ENCODE peak calls at places on chromosome 14, in nine cellular contexts. One of them, this sample, is unnamed.
A peak's percentile ranks its signal among the peaks of the same experiment; 100 is the strongest.

GRCh38 chr14:53619625-53620324 is 336.9 kb downstream of the BMP4 start:
- DNase-seq in progenitor cell of endocrine pancreas: no peak
- DNase-seq in prostate gland: no peak
- DNase-seq in PC-9: no peak
- DNase-seq in CD4-positive, alpha-beta T cell: no peak
- DNase-seq in left ventricle myocardium inferior: no peak
- DNase-seq in PC-3: peak; percentile 44
- DNase-seq in endothelial cell: no peak
- DNase-seq in AG04450: peak; percentile 43
- DNase-seq in this sample: no peak

GRCh38 chr14:22263961-22264360 is 325.1 kb downstream of the DAD1 start:
- DNase-seq in progenitor cell of endocrine pancreas: no peak
- DNase-seq in prostate gland: no peak
- DNase-seq in PC-9: no peak
- DNase-seq in CD4-positive, alpha-beta T cell: no peak
- DNase-seq in left ventricle myocardium inferior: no peak
- DNase-seq in PC-3: peak; percentile 34
- DNase-seq in endothelial cell: no peak
- DNase-seq in AG04450: no peak
- DNase-seq in this sample: no peak

GRCh38 chr14:76022991-76023390 is 37.4 kb downstream of the IFT43 start:
- DNase-seq in progenitor cell of endocrine pancreas: no peak
- DNase-seq in prostate gland: no peak
- DNase-seq in PC-9: no peak
- DNase-seq in CD4-positive, alpha-beta T cell: no peak
- DNase-seq in left ventricle myocardium inferior: no peak
- DNase-seq in PC-3: no peak
- DNase-seq in endothelial cell: no peak
- DNase-seq in AG04450: no peak
- DNase-seq in this sample: no peak

GRCh38 chr14:71361335-71361734 is 454.1 kb downstream of the PCNX1 start:
- DNase-seq in progenitor cell of endocrine pancreas: no peak
- DNase-seq in prostate gland: no peak
- DNase-seq in PC-9: peak; percentile 4
- DNase-seq in CD4-positive, alpha-beta T cell: no peak
- DNase-seq in left ventricle myocardium inferior: no peak
- DNase-seq in PC-3: peak; percentile 70
- DNase-seq in endothelial cell: no peak
- DNase-seq in AG04450: no peak
- DNase-seq in this sample: no peak

GRCh38 chr14:54566410-54567223 is at the start of gene SAMD4A:
- DNase-seq in progenitor cell of endocrine pancreas: peak; percentile 45
- DNase-seq in prostate gland: peak; percentile 73
- DNase-seq in PC-9: peak; percentile 81
- DNase-seq in CD4-positive, alpha-beta T cell: peak; percentile 32
- DNase-seq in left ventricle myocardium inferior: peak; percentile 82
- DNase-seq in PC-3: peak; percentile 95
- DNase-seq in endothelial cell: peak; percentile 66
- DNase-seq in AG04450: peak; percentile 71
- DNase-seq in this sample: peak; percentile 28

GRCh38 chr14:55929136-55929535 is 189.1 kb upstream of the PELI2 start:
- DNase-seq in progenitor cell of endocrine pancreas: no peak
- DNase-seq in prostate gland: no peak
- DNase-seq in PC-9: no peak
- DNase-seq in CD4-positive, alpha-beta T cell: no peak
- DNase-seq in left ventricle myocardium inferior: no peak
- DNase-seq in PC-3: no peak
- DNase-seq in endothelial cell: no peak
- DNase-seq in AG04450: no peak
- DNase-seq in this sample: no peak

GRCh38 chr14:61644834-61645233 is 50.5 kb upstream of the HIF1A start:
- DNase-seq in progenitor cell of endocrine pancreas: no peak
- DNase-seq in prostate gland: no peak
- DNase-seq in PC-9: no peak
- DNase-seq in CD4-positive, alpha-beta T cell: no peak
- DNase-seq in left ventricle myocardium inferior: no peak
- DNase-seq in PC-3: peak; percentile 53
- DNase-seq in endothelial cell: no peak
- DNase-seq in AG04450: no peak
- DNase-seq in this sample: no peak

GRCh38 chr14:96055065-96055752 is 16.0 kb downstream of the C14orf132 start:
- DNase-seq in progenitor cell of endocrine pancreas: no peak
- DNase-seq in prostate gland: no peak
- DNase-seq in PC-9: no peak
- DNase-seq in CD4-positive, alpha-beta T cell: no peak
- DNase-seq in left ventricle myocardium inferior: no peak
- DNase-seq in PC-3: no peak
- DNase-seq in endothelial cell: no peak
- DNase-seq in AG04450: no peak
- DNase-seq in this sample: no peak

GRCh38 chr14:93957333-93957710 is 19.0 kb downstream of the ASB2 start:
- DNase-seq in progenitor cell of endocrine pancreas: no peak
- DNase-seq in prostate gland: no peak
- DNase-seq in PC-9: no peak
- DNase-seq in CD4-positive, alpha-beta T cell: no peak
- DNase-seq in left ventricle myocardium inferior: no peak
- DNase-seq in PC-3: no peak
- DNase-seq in endothelial cell: no peak
- DNase-seq in AG04450: no peak
- DNase-seq in this sample: no peak

GRCh38 chr14:93958567-93959238 is 17.7 kb downstream of the ASB2 start:
- DNase-seq in progenitor cell of endocrine pancreas: no peak
- DNase-seq in prostate gland: no peak
- DNase-seq in PC-9: no peak
- DNase-seq in CD4-positive, alpha-beta T cell: no peak
- DNase-seq in left ventricle myocardium inferior: no peak
- DNase-seq in PC-3: no peak
- DNase-seq in endothelial cell: no peak
- DNase-seq in AG04450: no peak
- DNase-seq in this sample: no peak

GRCh38 chr14:93956514-93957332 is 19.6 kb downstream of the ASB2 start:
- DNase-seq in progenitor cell of endocrine pancreas: no peak
- DNase-seq in prostate gland: no peak
- DNase-seq in PC-9: no peak
- DNase-seq in CD4-positive, alpha-beta T cell: no peak
- DNase-seq in left ventricle myocardium inferior: no peak
- DNase-seq in PC-3: no peak
- DNase-seq in endothelial cell: no peak
- DNase-seq in AG04450: no peak
- DNase-seq in this sample: no peak

GRCh38 chr14:93959239-93960107 is 16.9 kb downstream of the ASB2 start:
- DNase-seq in progenitor cell of endocrine pancreas: no peak
- DNase-seq in prostate gland: no peak
- DNase-seq in PC-9: peak; percentile 80
- DNase-seq in CD4-positive, alpha-beta T cell: peak; percentile 85
- DNase-seq in left ventricle myocardium inferior: no peak
- DNase-seq in PC-3: peak; percentile 95
- DNase-seq in endothelial cell: peak; percentile 28
- DNase-seq in AG04450: peak; percentile 73
- DNase-seq in this sample: peak; percentile 86

GRCh38 chr14:93957751-93958566 is 18.4 kb downstream of the ASB2 start:
- DNase-seq in progenitor cell of endocrine pancreas: no peak
- DNase-seq in prostate gland: no peak
- DNase-seq in PC-9: no peak
- DNase-seq in CD4-positive, alpha-beta T cell: no peak
- DNase-seq in left ventricle myocardium inferior: no peak
- DNase-seq in PC-3: no peak
- DNase-seq in endothelial cell: no peak
- DNase-seq in AG04450: no peak
- DNase-seq in this sample: peak; percentile 36
- TF ChIP-seq CTCF in progenitor cell of endocrine pancreas: no peak
- TF ChIP-seq CTCF in prostate gland: no peak
- TF ChIP-seq CTCF in PC-9: no peak
- TF ChIP-seq CTCF in CD4-positive, alpha-beta T cell: no peak
- TF ChIP-seq CTCF in left ventricle myocardium inferior: no peak
- TF ChIP-seq CTCF in PC-3: no peak
- TF ChIP-seq CTCF in endothelial cell: no peak
- TF ChIP-seq CTCF in AG04450: no peak
- TF ChIP-seq CTCF in this sample: no peak

GRCh38 chr14:106850913-106851825 is 1324.8 kb downstream of the TMEM121 start:
- DNase-seq in progenitor cell of endocrine pancreas: no peak
- DNase-seq in prostate gland: no peak
- DNase-seq in PC-9: no peak
- DNase-seq in CD4-positive, alpha-beta T cell: no peak
- DNase-seq in left ventricle myocardium inferior: no peak
- DNase-seq in PC-3: no peak
- DNase-seq in endothelial cell: no peak
- DNase-seq in AG04450: no peak
- DNase-seq in this sample: no peak

GRCh38 chr14:106844608-106845285 is 1318.4 kb downstream of the TMEM121 start:
- DNase-seq in progenitor cell of endocrine pancreas: no peak
- DNase-seq in prostate gland: peak; percentile 46
- DNase-seq in PC-9: peak; percentile 43
- DNase-seq in CD4-positive, alpha-beta T cell: peak; percentile 47
- DNase-seq in left ventricle myocardium inferior: peak; percentile 75
- DNase-seq in PC-3: peak; percentile 51
- DNase-seq in endothelial cell: no peak
- DNase-seq in AG04450: no peak
- DNase-seq in this sample: peak; percentile 62

GRCh38 chr14:106845286-106846087 is 1319.1 kb downstream of the TMEM121 start:
- DNase-seq in progenitor cell of endocrine pancreas: no peak
- DNase-seq in prostate gland: peak; percentile 60
- DNase-seq in PC-9: peak; percentile 46
- DNase-seq in CD4-positive, alpha-beta T cell: no peak
- DNase-seq in left ventricle myocardium inferior: no peak
- DNase-seq in PC-3: peak; percentile 69
- DNase-seq in endothelial cell: no peak
- DNase-seq in AG04450: no peak
- DNase-seq in this sample: peak; percentile 32

GRCh38 chr14:106846218-106846617 is 1319.8 kb downstream of the TMEM121 start:
- DNase-seq in progenitor cell of endocrine pancreas: no peak
- DNase-seq in prostate gland: no peak
- DNase-seq in PC-9: no peak
- DNase-seq in CD4-positive, alpha-beta T cell: no peak
- DNase-seq in left ventricle myocardium inferior: no peak
- DNase-seq in PC-3: no peak
- DNase-seq in endothelial cell: no peak
- DNase-seq in AG04450: no peak
- DNase-seq in this sample: no peak

DNA sequence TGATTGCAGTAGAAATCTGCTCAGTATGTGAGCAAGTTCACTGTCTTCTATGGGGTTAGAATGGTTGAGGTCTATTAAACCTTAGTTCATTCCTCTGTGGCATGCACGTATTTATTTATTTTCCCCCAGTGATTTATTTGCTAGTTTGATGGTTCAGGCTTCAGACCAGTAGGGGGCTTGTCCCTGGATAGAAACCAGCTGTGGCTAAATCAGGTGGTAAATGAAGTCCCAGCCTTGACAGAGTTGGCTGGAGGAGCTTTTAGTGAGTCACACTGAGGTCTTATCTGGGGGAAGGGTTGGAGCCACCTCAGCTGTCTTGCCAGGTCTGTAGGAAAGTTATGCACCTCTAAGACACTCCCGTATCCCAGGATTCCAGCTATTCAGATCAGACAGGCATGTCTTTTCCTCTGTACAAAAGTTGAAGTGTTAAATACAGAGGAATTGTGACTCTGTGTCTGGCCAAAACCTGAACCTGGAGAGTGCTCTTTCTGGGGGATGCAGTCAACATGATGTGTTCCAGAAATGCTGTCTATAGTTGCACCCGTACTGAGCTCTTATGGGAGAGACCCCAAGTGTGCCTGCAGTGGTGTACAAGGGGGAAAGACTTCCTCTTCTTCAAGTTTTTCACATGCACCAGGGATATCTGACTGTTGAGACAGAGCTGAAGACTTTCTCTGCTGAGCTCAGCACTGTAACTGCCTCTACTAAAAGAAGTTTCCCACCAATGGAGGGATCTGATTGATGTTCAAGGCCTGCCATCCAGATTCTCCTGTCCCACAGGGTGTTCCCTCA is 1322.1 kb downstream of the TMEM121 start:
- DNase-seq in progenitor cell of endocrine pancreas: no peak
- DNase-seq in prostate gland: no peak
- DNase-seq in PC-9: peak; percentile 46
- DNase-seq in CD4-positive, alpha-beta T cell: no peak
- DNase-seq in left ventricle myocardium inferior: no peak
- DNase-seq in PC-3: peak; percentile 86
- DNase-seq in endothelial cell: no peak
- DNase-seq in AG04450: no peak
- DNase-seq in this sample: no peak
- TF ChIP-seq CTCF in progenitor cell of endocrine pancreas: no peak
- TF ChIP-seq CTCF in prostate gland: no peak
- TF ChIP-seq CTCF in PC-9: no peak
- TF ChIP-seq CTCF in CD4-positive, alpha-beta T cell: no peak
- TF ChIP-seq CTCF in left ventricle myocardium inferior: no peak
- TF ChIP-seq CTCF in PC-3: peak; percentile 55
- TF ChIP-seq CTCF in endothelial cell: no peak
- TF ChIP-seq CTCF in AG04450: no peak
- TF ChIP-seq CTCF in this sample: no peak

DNA sequence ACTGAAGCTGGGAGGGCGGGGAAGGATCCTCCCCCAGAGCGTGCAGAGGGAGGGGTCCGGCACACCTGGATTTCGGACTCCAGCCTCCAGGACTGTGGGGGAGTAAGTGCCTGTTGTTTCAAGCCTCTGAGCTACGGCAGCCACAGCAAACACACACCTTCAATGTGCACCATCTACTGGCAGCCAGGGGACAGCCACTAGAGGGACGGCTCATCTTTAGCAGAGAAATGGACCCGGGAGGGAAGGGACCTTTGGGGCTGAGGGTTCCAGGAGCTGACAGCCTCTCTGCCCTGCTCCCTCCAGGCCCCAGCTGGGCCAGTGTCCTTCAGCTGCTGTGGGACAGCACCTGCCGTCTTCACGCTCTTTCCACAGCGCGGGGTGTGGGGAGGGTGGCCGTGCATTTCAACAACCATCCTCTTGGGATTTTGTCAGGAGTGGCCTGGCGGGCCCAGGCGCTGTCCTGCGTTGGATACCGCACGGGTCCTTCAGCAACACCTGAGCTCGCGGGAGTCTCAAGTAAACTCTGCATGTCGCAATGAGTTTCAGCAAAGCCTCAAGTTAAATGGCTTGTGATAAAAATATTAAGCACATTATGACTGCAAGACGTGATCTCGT is 209.2 kb upstream of the C14orf180 start:
- DNase-seq in progenitor cell of endocrine pancreas: no peak
- DNase-seq in prostate gland: peak; percentile 16
- DNase-seq in PC-9: no peak
- DNase-seq in CD4-positive, alpha-beta T cell: no peak
- DNase-seq in left ventricle myocardium inferior: no peak
- DNase-seq in PC-3: peak; percentile 53
- DNase-seq in endothelial cell: peak; percentile 43
- DNase-seq in AG04450: no peak
- DNase-seq in this sample: no peak
- TF ChIP-seq CTCF in progenitor cell of endocrine pancreas: peak; percentile 59
- TF ChIP-seq CTCF in prostate gland: peak; percentile 30
- TF ChIP-seq CTCF in PC-9: no peak
- TF ChIP-seq CTCF in CD4-positive, alpha-beta T cell: no peak
- TF ChIP-seq CTCF in left ventricle myocardium inferior: peak; percentile 70
- TF ChIP-seq CTCF in PC-3: peak; percentile 67
- TF ChIP-seq CTCF in endothelial cell: peak; percentile 35
- TF ChIP-seq CTCF in AG04450: no peak
- TF ChIP-seq CTCF in this sample: no peak

DNA sequence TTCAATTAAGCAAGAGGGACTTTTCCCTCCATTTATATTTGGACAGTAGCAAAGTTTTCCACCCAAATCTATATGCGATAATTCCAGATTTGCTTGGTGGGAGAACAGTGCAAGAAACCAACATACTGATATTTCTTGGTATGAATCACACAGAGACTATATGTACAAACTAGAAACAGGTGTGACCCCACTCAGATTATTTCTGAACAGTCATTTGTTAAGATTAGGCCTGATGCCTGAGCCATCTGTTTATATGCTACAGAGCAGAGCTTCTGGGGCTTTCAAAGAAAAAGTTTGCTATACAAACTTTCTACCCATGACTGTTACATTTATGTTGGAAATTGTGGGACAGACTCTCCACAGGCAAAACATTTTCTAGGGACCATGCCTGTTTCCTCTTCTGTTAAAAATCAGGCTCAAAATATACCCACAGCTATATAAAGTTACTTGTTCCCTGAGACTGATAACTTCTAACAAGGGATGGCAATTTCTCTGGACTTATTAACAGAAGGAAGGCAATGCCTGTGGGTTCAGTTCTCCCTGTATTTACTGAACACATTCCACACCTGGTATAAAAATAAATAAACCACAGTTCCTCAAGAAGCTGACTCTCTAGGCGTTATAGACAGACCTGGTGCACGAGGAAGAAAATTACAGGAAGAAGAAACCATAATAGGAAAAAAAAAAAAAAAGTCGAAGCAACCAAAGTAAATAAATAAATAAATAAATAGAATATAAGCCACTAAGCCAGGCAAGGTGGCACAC is 8.0 kb downstream of the PTPN21 start:
- DNase-seq in progenitor cell of endocrine pancreas: no peak
- DNase-seq in prostate gland: no peak
- DNase-seq in PC-9: no peak
- DNase-seq in CD4-positive, alpha-beta T cell: no peak
- DNase-seq in left ventricle myocardium inferior: no peak
- DNase-seq in PC-3: no peak
- DNase-seq in endothelial cell: no peak
- DNase-seq in AG04450: peak; percentile 58
- DNase-seq in this sample: no peak
- TF ChIP-seq CTCF in progenitor cell of endocrine pancreas: no peak
- TF ChIP-seq CTCF in prostate gland: no peak
- TF ChIP-seq CTCF in PC-9: no peak
- TF ChIP-seq CTCF in CD4-positive, alpha-beta T cell: no peak
- TF ChIP-seq CTCF in left ventricle myocardium inferior: no peak
- TF ChIP-seq CTCF in PC-3: no peak
- TF ChIP-seq CTCF in endothelial cell: no peak
- TF ChIP-seq CTCF in AG04450: no peak
- TF ChIP-seq CTCF in this sample: no peak